ENCODE peak calls at places on chromosomes 2 and 18, in four cellular contexts. J is OCI-LY7, K is PC-9, V is right atrium auricular region. R is an unnamed sample.
A peak's percentile ranks its signal among the peaks of the same experiment; 100 is the strongest.

GRCh38 chr2:96536445-96537065 is at the start of gene ARID5A:
- DNase-seq in J (peak; percentile 94), K (peak; percentile 84), V (peak; percentile 96), R (peak; percentile 93)

GRCh38 chr18:72867721-72868665 is at the start of gene NETO1:
- DNase-seq in J (no peak), K (no peak), V (no peak), R (no peak)

GRCh38 chr2:236180831-236181453 is 12.8 kb upstream of the GBX2 start:
- DNase-seq in J (peak; percentile 45), K (peak; percentile 59), V (no peak), R (peak; percentile 19)

GRCh38 chr2:23385748-23386421 is 906 bp downstream of the KLHL29 start:
- DNase-seq in J (no peak), K (no peak), V (no peak), R (no peak)

GRCh38 chr2:171792922-171793580 is 101.0 kb downstream of the SLC25A12 start:
- DNase-seq in J (no peak), K (no peak), V (no peak), R (no peak)

GRCh38 chr2:150939087-150939486 is 322.6 kb downstream of the RBM43 start:
- DNase-seq in J (no peak), K (no peak), V (no peak), R (no peak)

GRCh38 chr2:9390151-9390850 is 33.0 kb downstream of the ITGB1BP1 start:
- DNase-seq in J (no peak), K (no peak), V (no peak), R (no peak)

GRCh38 chr2:63614983-63615945 is 26.5 kb downstream of the MDH1 start:
- DNase-seq in J (no peak), K (peak; percentile 91), V (no peak), R (no peak)

GRCh38 chr2:235098273-235098672 is 146.5 kb downstream of the SH3BP4 start:
- DNase-seq in J (no peak), K (peak; percentile 53), V (no peak), R (no peak)

GRCh38 chr2:74700643-74701377 is 46.8 kb downstream of the SEMA4F start:
- DNase-seq in J (no peak), K (no peak), V (no peak), R (no peak)

GRCh38 chr2:135066710-135067109 is 14.6 kb downstream of the RAB3GAP1 start:
- DNase-seq in J (no peak), K (no peak), V (no peak), R (no peak)

GRCh38 chr2:240601831-240602160 is 15.3 kb downstream of the CAPN10 start:
- DNase-seq in J (no peak), K (no peak), V (no peak), R (no peak)

GRCh38 chr2:237208373-237209045 is 122.8 kb downstream of the COPS8 start:
- DNase-seq in J (no peak), K (no peak), V (peak; percentile 58), R (peak; percentile 55)

GRCh38 chr2:209008636-209009287 is 415.1 kb upstream of the MAP2 start:
- DNase-seq in J (no peak), K (no peak), V (no peak), R (no peak)

GRCh38 chr2:2232167-2232566 is 98.9 kb downstream of the MYT1L start:
- DNase-seq in J (no peak), K (no peak), V (no peak), R (no peak)

GRCh38 chr2:144522741-144523605 is 3.1 kb upstream of the ZEB2 start:
- DNase-seq in J (no peak), K (no peak), V (no peak), R (no peak)

GRCh38 chr2:20065885-20066602 is 14.6 kb upstream of the LAPTM4A start:
- DNase-seq in J (no peak), K (peak; percentile 80), V (no peak), R (no peak)

GRCh38 chr2:1633936-1634587 is 110.3 kb downstream of the PXDN start:
- DNase-seq in J (no peak), K (no peak), V (no peak), R (peak; percentile 49)

GRCh38 chr2:70939847-70940580 is 4.3 kb downstream of the ATP6V1B1 start:
- DNase-seq in J (no peak), K (no peak), V (no peak), R (peak; percentile 45)

GRCh38 chr2:12970861-12971260 is 254.1 kb downstream of the TRIB2 start:
- DNase-seq in J (no peak), K (no peak), V (no peak), R (no peak)

GRCh38 chr2:213932-214693 is 49.7 kb downstream of the SH3YL1 start:
- DNase-seq in J (no peak), K (no peak), V (no peak), R (no peak)

GRCh38 chr2:143152652-143153051 is 23.4 kb downstream of the ARHGAP15 start:
- DNase-seq in J (no peak), K (no peak), V (no peak), R (no peak)

GRCh38 chr18:384897-385296 is 115.6 kb downstream of the COLEC12 start:
- DNase-seq in J (no peak), K (no peak), V (no peak), R (no peak)

GRCh38 chr2:134647607-134648256 is 71.1 kb downstream of the TMEM163 start:
- DNase-seq in J (no peak), K (no peak), V (no peak), R (no peak)

GRCh38 chr2:110748489-110748867 is 16.1 kb downstream of the ACOXL start:
- DNase-seq in J (peak; percentile 95), K (peak; percentile 42), V (no peak), R (no peak)

GRCh38 chr2:120397362-120397811 is 51.5 kb downstream of the INHBB start:
- DNase-seq in J (no peak), K (peak; percentile 91), V (no peak), R (no peak)

GRCh38 chr2:177174456-177174855 is 38.1 kb upstream of the HNRNPA3 start:
- DNase-seq in J (no peak), K (no peak), V (no peak), R (no peak)

GRCh38 chr2:160506371-160507045 is 12.9 kb upstream of the RBMS1 start:
- DNase-seq in J (no peak), K (no peak), V (no peak), R (no peak)

GRCh38 chr2:160505236-160505635 is 11.6 kb upstream of the RBMS1 start:
- DNase-seq in J (no peak), K (no peak), V (no peak), R (no peak)

GRCh38 chr2:160507464-160507863 is 13.9 kb upstream of the RBMS1 start:
- DNase-seq in J (no peak), K (no peak), V (no peak), R (no peak)

GRCh38 chr2:160510617-160511016 is 17.0 kb upstream of the RBMS1 start:
- DNase-seq in J (no peak), K (no peak), V (no peak), R (no peak)

DNA sequence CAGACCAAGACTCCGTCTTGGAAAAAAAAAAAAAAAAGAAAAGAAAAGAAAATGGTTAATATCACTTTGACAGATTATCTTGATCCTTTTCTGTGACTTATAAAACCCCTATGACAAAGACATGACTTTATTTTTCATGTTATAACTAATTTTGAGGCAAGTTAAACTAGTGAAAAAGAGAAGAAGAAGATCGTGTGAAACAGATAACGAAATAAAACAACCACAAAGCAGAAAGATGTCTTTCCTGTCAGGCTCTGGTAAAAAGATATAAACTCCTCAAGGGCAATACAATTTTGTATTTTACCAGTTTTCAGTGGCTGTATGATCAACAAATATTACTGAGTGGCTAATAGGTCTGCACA is 13.4 kb upstream of the RBMS1 start:
- DNase-seq in J (no peak), K (no peak), V (no peak), R (no peak)
- TF ChIP-seq CTCF in J (no peak), K (no peak), V (no peak), R (no peak)

GRCh38 chr2:52518673-52519072 is 1248.9 kb upstream of the CHAC2 start:
- DNase-seq in J (no peak), K (no peak), V (no peak), R (no peak)
- H3K27ac ChIP-seq in J (no peak overlapping the region), K (no peak overlapping the region), V (no peak overlapping the region), R (no peak overlapping the region)

GRCh38 chr2:133264951-133265949 is 303.0 kb downstream of the NCKAP5 start:
- DNase-seq in J (no peak), K (no peak), V (no peak), R (no peak)

GRCh38 chr2:133266926-133267590 is 301.2 kb downstream of the NCKAP5 start:
- DNase-seq in J (no peak), K (no peak), V (no peak), R (no peak)

GRCh38 chr2:133270550-133270949 is 297.7 kb downstream of the NCKAP5 start:
- DNase-seq in J (no peak), K (no peak), V (no peak), R (no peak)

GRCh38 chr2:133262888-133263287 is 305.4 kb downstream of the NCKAP5 start:
- DNase-seq in J (no peak), K (no peak), V (no peak), R (no peak)

DNA sequence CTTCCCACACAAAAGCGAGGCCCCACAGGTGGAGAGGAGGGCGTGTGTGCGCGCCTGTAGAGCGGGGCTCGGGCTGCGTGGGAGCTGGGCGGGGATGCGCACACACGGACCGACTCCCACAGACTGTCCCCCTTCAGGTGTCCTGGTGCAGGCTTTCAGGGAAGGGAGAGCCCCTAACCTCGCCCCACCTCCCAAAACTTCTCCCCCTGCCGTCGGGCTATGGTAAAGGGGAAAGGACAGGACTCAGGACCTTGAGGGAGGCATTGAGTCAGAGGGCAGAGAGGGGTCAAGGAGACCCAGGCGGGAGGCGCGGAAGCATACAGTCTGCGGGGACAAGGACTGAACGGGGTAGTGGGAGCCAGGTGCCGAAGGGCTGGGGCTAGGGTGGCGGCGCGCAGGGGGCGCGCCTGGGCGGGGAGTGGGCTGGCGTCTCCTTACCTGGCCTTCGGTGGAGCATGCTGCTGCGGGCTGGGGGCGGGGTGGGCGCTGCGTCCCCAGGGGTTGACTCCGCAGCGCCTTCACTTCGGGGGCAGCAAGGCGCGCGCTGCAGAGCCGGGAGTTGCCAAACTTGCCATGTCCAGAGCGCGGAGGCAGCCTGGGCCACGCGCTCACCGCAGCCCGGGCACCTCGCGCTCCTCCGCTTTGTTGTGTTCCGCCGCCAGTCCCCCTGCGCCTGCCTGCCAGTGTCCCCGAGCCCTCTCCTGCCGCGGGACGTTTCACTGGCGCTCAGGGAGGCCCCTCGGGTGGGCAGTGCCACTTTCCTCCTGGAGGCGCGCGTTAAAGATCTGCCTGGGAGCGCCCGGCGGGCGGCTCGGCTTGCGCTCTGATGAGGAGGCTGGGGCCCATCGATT is 302.0 kb downstream of the NCKAP5 start:
- DNase-seq in J (no peak), K (no peak), V (no peak), R (no peak)
- H3K4me3 ChIP-seq in J (no peak overlapping the region), K (no peak overlapping the region), V (peak overlapping the region; percentile 32), R (peak overlapping the region; percentile 61)

DNA sequence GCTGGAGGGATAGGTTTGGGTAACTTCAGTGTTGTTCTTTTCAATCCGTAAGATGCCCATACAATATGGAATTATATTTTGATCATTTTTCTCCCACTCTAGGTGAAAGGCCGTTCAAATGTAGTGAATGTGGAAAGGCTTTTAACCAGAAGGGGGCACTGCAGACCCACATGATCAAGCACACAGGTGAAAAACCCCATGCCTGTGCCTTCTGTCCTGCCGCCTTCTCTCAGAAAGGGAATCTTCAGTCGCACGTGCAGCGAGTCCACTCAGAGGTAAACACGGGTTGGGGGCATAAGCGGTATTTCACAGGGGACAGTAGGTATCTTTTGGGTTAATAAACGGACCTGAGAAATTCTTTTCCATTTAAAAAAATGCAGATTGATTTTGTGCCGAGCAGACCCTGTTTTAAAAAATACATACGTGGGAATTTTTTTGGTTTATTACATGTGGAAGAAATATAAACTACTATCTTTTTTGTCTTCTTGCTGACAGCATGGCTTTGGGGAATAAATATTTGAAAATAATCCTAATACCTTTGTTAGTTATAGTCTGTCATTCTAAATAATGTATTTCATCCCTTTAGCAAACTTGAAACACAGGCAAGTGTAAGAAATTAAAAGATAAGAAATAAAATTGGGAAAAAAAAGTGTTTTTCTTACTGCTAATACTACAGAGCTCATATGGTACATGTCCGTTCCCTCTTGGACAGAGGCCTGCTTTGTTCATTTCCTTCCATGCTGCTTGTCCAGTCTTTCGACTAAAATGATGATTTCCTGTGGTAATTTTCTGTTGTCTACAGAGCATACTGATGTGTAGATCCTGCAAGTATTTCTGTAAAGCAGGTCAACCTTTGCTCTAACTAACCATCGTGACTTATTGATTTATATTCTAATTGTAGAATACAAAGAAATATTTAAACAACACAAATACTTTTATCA is 53.3 kb downstream of the ZNF236 start:
- DNase-seq in J (peak; percentile 34), K (peak; percentile 39), V (no peak), R (no peak)
- TF ChIP-seq CTCF in J (peak; percentile 78), K (peak; percentile 71), V (peak; percentile 34), R (peak; percentile 36)